ENCODE peak calls at places on chromosomes 3 and 15, in eight cellular contexts. C is lower lobe of right lung, R is fibroblast of lung, G is retinal pigment epithelial cell, V is cardiac fibroblast, J is left lung, B is uterus, H is AG10803. X is an unnamed sample.

GRCh38 chr3:52052831-52053306 is 3.5 kb downstream of the DUSP7 start:
- DNase-seq in V (peak), H (peak), B (peak), R (peak), C (peak), G (peak), J (peak), X (peak)

GRCh38 chr3:52535411-52536111 is 844 bp upstream of the UQCC5 start:
- DNase-seq in C (no peak), B (peak), G (no peak), H (no peak), V (no peak), R (no peak), J (no peak), X (no peak)

GRCh38 chr15:35992791-35993190 is 446.8 kb upstream of the DPH6 start:
- DNase-seq in G (no peak), B (no peak), J (no peak), V (no peak), R (no peak), C (no peak), H (peak), X (no peak)

GRCh38 chr3:186775999-186776398 is 7.4 kb upstream of the EIF4A2 start:
- DNase-seq in G (peak), R (no peak), H (no peak), C (no peak), J (no peak), V (no peak), B (no peak), X (no peak)

GRCh38 chr3:20405731-20406130 is 219.7 kb upstream of the SGO1 start:
- DNase-seq in B (no peak), C (no peak), R (peak), G (no peak), V (peak), H (peak), J (no peak), X (peak)

GRCh38 chr3:18097989-18098388 is 327.1 kb downstream of the SATB1 start:
- DNase-seq in G (no peak), H (no peak), J (no peak), V (no peak), B (no peak), C (no peak), R (no peak), X (no peak)

GRCh38 chr3:177694316-177694715 is 497.0 kb upstream of the TBL1XR1 start:
- DNase-seq in G (no peak), J (no peak), C (no peak), H (peak), V (peak), B (no peak), R (peak), X (peak)

GRCh38 chr3:152650177-152650576 is 184.8 kb upstream of the P2RY1 start:
- DNase-seq in R (peak), V (peak), C (no peak), G (no peak), B (no peak), J (no peak), H (no peak), X (peak)

GRCh38 chr3:71636482-71636881 is 53.0 kb upstream of the FOXP1 start:
- DNase-seq in J (no peak), R (no peak), V (no peak), G (no peak), B (no peak), H (no peak), C (no peak), X (no peak)

GRCh38 chr15:62495670-62496328 is 330.7 kb upstream of the C2CD4B start:
- DNase-seq in V (peak), B (peak), G (peak), R (peak), C (no peak), H (peak), J (peak), X (peak)

GRCh38 chr3:126621171-126621570 is 33.8 kb downstream of the TXNRD3 start:
- DNase-seq in J (no peak), B (no peak), H (peak), C (no peak), G (no peak), V (peak), R (peak), X (peak)

GRCh38 chr3:108124337-108125150 is 33.7 kb upstream of the CD47 start:
- DNase-seq in C (no peak), V (peak), H (no peak), B (no peak), G (no peak), R (peak), J (no peak), X (no peak)

GRCh38 chr3:38306941-38307340 is 24.8 kb downstream of the SLC22A14 start:
- DNase-seq in V (no peak), B (no peak), G (no peak), R (no peak), J (no peak), C (no peak), H (no peak), X (no peak)

GRCh38 chr15:90402230-90402629 is 14.2 kb downstream of the IQGAP1 start:
- DNase-seq in C (no peak), V (peak), H (peak), R (peak), G (no peak), J (peak), B (peak), X (peak)

GRCh38 chr15:31471731-31472430 is 145.2 kb downstream of the KLF13 start:
- DNase-seq in B (no peak), G (peak), R (peak), C (no peak), H (peak), V (peak), J (no peak), X (peak)

GRCh38 chr3:179995406-179995805 is 41.3 kb downstream of the PEX5L start:
- DNase-seq in R (no peak), C (no peak), B (no peak), H (no peak), V (no peak), J (no peak), G (no peak), X (no peak)

GRCh38 chr3:179991104-179991503 is 45.6 kb downstream of the PEX5L start:
- DNase-seq in J (no peak), H (no peak), V (no peak), B (no peak), G (no peak), R (no peak), C (no peak), X (no peak)

DNA sequence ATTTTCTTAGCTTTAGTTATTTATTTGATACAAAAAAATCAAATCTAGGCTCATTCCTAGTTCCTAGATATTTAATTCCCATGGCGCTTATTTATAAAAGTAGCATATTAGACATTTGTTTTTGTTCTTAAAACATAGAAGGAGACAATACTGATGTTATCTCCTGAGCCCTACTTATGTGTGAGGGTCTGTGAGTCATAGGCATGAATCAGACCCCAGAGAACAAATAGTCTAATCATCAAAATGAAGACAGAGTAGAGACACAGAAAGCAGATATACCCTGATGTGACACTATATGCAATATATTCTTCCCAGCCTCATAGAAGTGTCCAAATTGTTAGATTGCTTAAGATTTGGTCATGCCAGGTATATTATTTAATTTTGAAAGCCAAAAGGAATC is 44.9 kb downstream of the PEX5L start:
- DNase-seq in H (no peak), B (no peak), C (no peak), R (no peak), J (no peak), V (peak), G (no peak), X (peak)
- H3K4me3 ChIP-seq in H (no peak), B (no peak), C (no peak), R (no peak), J (no peak), V (no peak), G (no peak), X (no peak)

GRCh38 chr3:128185630-128186447 is 32.6 kb downstream of the EEFSEC start:
- DNase-seq in J (no peak), B (no peak), H (no peak), G (no peak), R (no peak), V (no peak), C (no peak), X (no peak)

GRCh38 chr3:128188958-128189357 is 35.7 kb downstream of the EEFSEC start:
- DNase-seq in C (no peak), B (no peak), G (no peak), V (no peak), R (no peak), J (no peak), H (no peak), X (no peak)

GRCh38 chr3:128188326-128188725 is 35.0 kb downstream of the EEFSEC start:
- DNase-seq in J (no peak), B (no peak), V (no peak), H (no peak), C (no peak), R (no peak), G (no peak), X (peak)

GRCh38 chr3:128190501-128190900 is 37.2 kb downstream of the EEFSEC start:
- DNase-seq in B (no peak), V (peak), H (no peak), G (no peak), J (no peak), C (no peak), R (no peak), X (no peak)

GRCh38 chr3:128187495-128187894 is 34.2 kb downstream of the EEFSEC start:
- DNase-seq in R (no peak), C (no peak), G (no peak), H (no peak), J (no peak), V (no peak), B (no peak), X (no peak)
- TF ChIP-seq CTCF in R (no peak), C (no peak), G (no peak), H (no peak), J (no peak), V (no peak), B (no peak), X (no peak)

DNA sequence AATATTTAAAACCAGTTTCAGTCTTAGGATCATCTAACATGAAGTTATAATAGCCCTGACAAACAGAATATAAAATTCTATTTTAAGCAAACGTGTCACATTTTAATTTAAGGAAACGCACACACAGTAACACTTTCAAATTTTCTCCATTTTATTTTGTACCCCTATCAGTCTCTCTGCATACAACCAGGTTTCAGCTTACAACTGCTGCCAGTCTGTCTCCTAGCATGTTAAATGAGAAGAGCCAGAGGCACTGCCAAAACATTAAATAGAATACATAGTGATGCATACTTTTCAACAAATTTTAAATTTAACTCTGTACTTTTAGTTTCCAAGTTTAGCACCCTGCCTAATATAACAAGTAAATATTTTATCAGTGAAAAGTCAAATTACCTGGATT is 60.8 kb downstream of the UACA start:
- DNase-seq in R (no peak), B (no peak), C (no peak), V (no peak), J (no peak), G (no peak), H (no peak), X (no peak)
- H3K4me3 ChIP-seq in R (peak), B (no peak), C (peak), V (peak), J (no peak), G (peak), H (no peak), X (no peak)

DNA sequence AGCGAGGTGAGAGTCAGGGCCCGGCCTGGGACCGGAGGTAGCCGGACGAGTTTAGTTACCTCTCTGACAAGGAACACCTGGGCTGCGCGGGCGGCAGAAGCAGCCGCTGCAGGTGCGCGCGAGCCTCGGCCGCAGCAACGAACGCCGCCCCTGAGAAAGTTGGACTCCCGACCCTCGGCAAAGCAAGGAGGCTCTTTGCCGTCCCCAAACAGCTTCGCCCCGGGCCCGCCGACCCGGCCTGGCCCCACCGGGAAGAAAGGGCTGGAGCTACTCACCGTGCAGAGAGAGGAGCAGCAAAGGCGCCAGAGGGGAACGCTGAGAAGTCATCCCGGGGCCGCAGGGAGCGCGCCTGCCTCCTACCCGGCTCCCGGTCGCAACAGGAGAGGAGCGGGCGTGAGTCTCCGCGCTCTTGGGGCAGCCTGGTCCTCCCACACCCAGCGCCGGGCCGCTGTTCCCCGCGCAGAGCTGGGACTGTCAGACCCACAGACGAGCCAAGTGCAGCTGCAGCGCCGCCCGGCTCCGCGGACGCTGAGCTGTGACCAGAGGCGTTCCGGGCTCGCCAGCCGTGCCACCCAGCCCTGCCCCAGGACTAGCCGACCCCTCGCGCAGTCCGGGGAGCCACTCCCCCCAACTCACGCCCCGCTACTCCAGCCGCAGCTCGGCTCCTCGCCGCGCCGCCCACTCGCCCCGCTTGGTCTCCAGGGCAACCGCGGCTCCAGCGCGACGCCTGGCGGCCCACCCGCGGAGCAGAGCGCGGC is at the start of gene IGSF11:
- DNase-seq in C (peak), H (peak), B (peak), J (peak), R (peak), V (peak), G (peak), X (peak)
- TF ChIP-seq CTCF in C (peak), H (peak), B (no peak), J (no peak), R (no peak), V (no peak), G (peak), X (no peak)

GRCh38 chr15:29822100-29822684 is at the start of gene TJP1:
- DNase-seq in R (peak), B (peak), J (peak), C (peak), H (peak), G (no peak), V (peak), X (peak)
- H3K4me3 ChIP-seq in R (peak), B (peak), J (peak), C (peak), H (peak), G (peak), V (peak), X (peak)

GRCh38 chr3:65314265-65314664 is 626.5 kb upstream of the ADAMTS9 start:
- DNase-seq in R (no peak), V (no peak), C (no peak), G (no peak), B (no peak), H (no peak), J (no peak), X (no peak)
- TF ChIP-seq CTCF in R (no peak), V (no peak), C (no peak), G (no peak), B (no peak), H (no peak), J (no peak), X (no peak)